ENCODE peak calls at places on chromosomes 7 and 10, in seven cellular contexts. C is Panc1, I is SK-N-SH, D is K562, T is GM12878, M is HepG2, V is HCT116. K is an unnamed sample.
A peak's percentile ranks its signal among the peaks of the same experiment; 100 is the strongest.

GRCh38 chr10:123009105-123009805 is 449 bp downstream of the ACADSB start:
- DNase-seq in C (no peak), I (peak; percentile 66), D (peak; percentile 17), T (no peak), M (no peak), V (no peak), K (peak; percentile 34)

GRCh38 chr10:31963598-31963980 is 35.0 kb upstream of the ARHGAP12 start:
- DNase-seq in C (no peak), I (no peak), D (no peak), T (no peak), M (no peak), V (no peak), K (no peak)

GRCh38 chr7:22842383-22842903 is 19.8 kb upstream of the TOMM7 start:
- DNase-seq in C (no peak), I (no peak), D (no peak), T (no peak), M (no peak), V (no peak), K (peak; percentile 35)

GRCh38 chr10:49609283-49610014 is 661 bp upstream of the SLC18A3 start:
- DNase-seq in C (no peak), I (peak; percentile 92), D (no peak), T (no peak), M (no peak), V (no peak), K (peak; percentile 83)

GRCh38 chr7:116271161-116271979 is 61.0 kb downstream of the TES start:
- DNase-seq in C (no peak), I (no peak), D (no peak), T (no peak), M (no peak), V (no peak), K (no peak)

GRCh38 chr10:114367676-114368391 is 36.5 kb downstream of the AFAP1L2 start:
- DNase-seq in C (no peak), I (peak; percentile 62), D (no peak), T (no peak), M (no peak), V (no peak), K (no peak)

GRCh38 chr7:54015251-54015650 is 526.9 kb upstream of the VSTM2A start:
- DNase-seq in C (no peak), I (no peak), D (no peak), T (no peak), M (no peak), V (no peak), K (no peak)

GRCh38 chr7:1691096-1691495 is 21.0 kb downstream of the ELFN1 start:
- DNase-seq in C (no peak), I (peak; percentile 7), D (no peak), T (no peak), M (no peak), V (no peak), K (no peak)

GRCh38 chr7:50662059-50662689 is 97.0 kb upstream of the DDC start:
- DNase-seq in C (no peak), I (no peak), D (no peak), T (no peak), M (no peak), V (no peak), K (no peak)

GRCh38 chr10:86247588-86247987 is 119.0 kb downstream of the GRID1 start:
- DNase-seq in C (no peak), I (no peak), D (no peak), T (no peak), M (no peak), V (no peak), K (no peak)

GRCh38 chr10:44387853-44388251 is 3.0 kb upstream of the CXCL12 start:
- DNase-seq in C (no peak), I (no peak), D (no peak), T (no peak), M (no peak), V (no peak), K (no peak)

GRCh38 chr10:29203432-29203831 is 85.4 kb upstream of the LYZL1 start:
- DNase-seq in C (no peak), I (no peak), D (no peak), T (no peak), M (no peak), V (no peak), K (no peak)

GRCh38 chr7:16071246-16071857 is 350.0 kb downstream of the CRPPA start:
- DNase-seq in C (peak; percentile 39), I (peak; percentile 39), D (peak; percentile 62), T (no peak), M (peak; percentile 50), V (peak; percentile 54), K (peak; percentile 82)

GRCh38 chr7:80307251-80307856 is 172.7 kb downstream of the GNAI1 start:
- DNase-seq in C (no peak), I (peak; percentile 15), D (no peak), T (no peak), M (no peak), V (no peak), K (no peak)

GRCh38 chr10:74156919-74157289 is 5.9 kb downstream of the ADK start:
- DNase-seq in C (no peak), I (peak; percentile 31), D (peak; percentile 48), T (no peak), M (no peak), V (no peak), K (no peak)

GRCh38 chr7:30665449-30665848 is 16.8 kb downstream of the CRHR2 start:
- DNase-seq in C (no peak), I (no peak), D (no peak), T (no peak), M (no peak), V (no peak), K (no peak)

GRCh38 chr7:79454325-79454960 is 976 bp upstream of the MAGI2 start:
- DNase-seq in C (no peak), I (no peak), D (no peak), T (no peak), M (no peak), V (no peak), K (peak; percentile 52)

GRCh38 chr10:67629461-67629971 is 66.5 kb downstream of the CTNNA3 start:
- DNase-seq in C (no peak), I (no peak), D (no peak), T (peak; percentile 36), M (no peak), V (no peak), K (peak; percentile 24)

GRCh38 chr10:52308251-52309031 is 5.6 kb upstream of the DKK1 start:
- DNase-seq in C (peak; percentile 64), I (peak; percentile 88), D (no peak), T (no peak), M (peak; percentile 72), V (no peak), K (peak; percentile 82)

GRCh38 chr10:122388287-122388997 is 13.9 kb downstream of the PLEKHA1 start:
- DNase-seq in C (no peak), I (no peak), D (no peak), T (no peak), M (no peak), V (no peak), K (no peak)

GRCh38 chr10:2933519-2933918 is 133.8 kb upstream of the PFKP start:
- DNase-seq in C (no peak), I (no peak), D (no peak), T (no peak), M (no peak), V (no peak), K (peak; percentile 17)
- TF ChIP-seq REST in C (no peak), I (no peak), D (no peak), T (no peak), M (no peak), V (no peak), K (no peak)

GRCh38 chr10:112441520-112441919 is 5.2 kb downstream of the ZDHHC6 start:
- DNase-seq in C (no peak), I (no peak), D (no peak), T (no peak), M (no peak), V (no peak), K (no peak)
- H3K36me3 ChIP-seq in C (peaks cover 34% of the 10 kb centered on the region), I (peaks cover 77% of the 10 kb centered on the region), D (peaks cover 73% of the 10 kb centered on the region), T (peaks cover 22% of the 10 kb centered on the region), M (peaks cover 7% of the 10 kb centered on the region), V (peaks cover 67% of the 10 kb centered on the region), K (peaks cover 33% of the 10 kb centered on the region)

DNA sequence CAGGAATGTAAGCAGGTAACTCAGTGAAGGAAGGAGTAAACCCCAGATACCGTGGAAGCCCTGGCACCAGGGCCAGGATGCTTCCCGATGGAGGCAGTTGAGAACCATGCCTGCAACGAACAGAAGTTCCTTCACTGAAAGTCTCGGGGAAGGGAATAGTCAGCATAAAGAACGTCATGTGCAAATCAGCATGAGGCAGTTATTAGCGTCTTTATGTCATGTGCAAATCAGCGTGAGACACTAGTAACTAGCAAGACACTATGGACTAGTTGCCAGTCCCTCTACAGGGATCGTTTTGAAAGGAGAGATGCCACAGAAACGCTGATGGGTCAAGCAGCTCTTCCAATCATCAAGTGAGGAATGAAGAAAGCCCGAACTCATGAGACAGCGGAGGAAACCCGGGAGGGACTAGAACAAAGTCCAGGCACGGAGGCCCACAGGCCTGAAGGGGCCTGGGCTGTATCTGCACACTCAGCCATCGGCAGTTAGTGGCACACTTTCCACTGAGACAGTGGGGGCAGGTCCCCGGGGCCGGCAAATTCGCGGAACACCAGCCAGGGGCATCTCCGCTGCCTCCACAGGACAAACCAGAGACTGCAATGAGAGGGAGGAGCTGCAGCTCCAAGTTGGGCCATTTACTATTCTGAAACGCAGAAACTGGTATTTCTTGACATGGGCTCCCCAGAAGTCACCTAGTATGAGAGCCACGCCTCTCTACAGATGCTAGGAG is 109.6 kb downstream of the SFMBT2 start:
- DNase-seq in C (no peak), I (peak; percentile 57), D (peak; percentile 32), T (no peak), M (no peak), V (no peak), K (peak; percentile 80)
- TF ChIP-seq REST in C (no peak), I (no peak), D (no peak), T (no peak), M (no peak), V (no peak), K (no peak)

GRCh38 chr10:100930368-100930767 is 17.6 kb downstream of the SLF2 start:
- DNase-seq in C (no peak), I (no peak), D (no peak), T (no peak), M (peak; percentile 25), V (no peak), K (peak; percentile 26)
- H3K36me3 ChIP-seq in C (peaks cover 55% of the 10 kb centered on the region), I (peaks cover 71% of the 10 kb centered on the region), D (peaks cover 72% of the 10 kb centered on the region), T (peaks cover 32% of the 10 kb centered on the region), M (peaks cover 10% of the 10 kb centered on the region), V (peaks cover 52% of the 10 kb centered on the region), K (peaks cover 33% of the 10 kb centered on the region)